ENCODE peak calls at places on chromosome 1, in ten cellular contexts. Y is prostate gland, X is spleen, L is IMR-90, M is uterus, Z is body of pancreas, B is adrenal gland, S is stomach, C is suprapubic skin, W is heart left ventricle. U is an unnamed sample.

GRCh38 chr1:15703562-15703961 is 19.4 kb downstream of the PLEKHM2 start:
- DNase-seq in X (no peak), W (peak), C (no peak), B (peak), Y (peak), S (peak), M (peak), L (peak), Z (peak), U (peak)

GRCh38 chr1:195791796-195792195 is 816.4 kb downstream of the KCNT2 start:
- DNase-seq in C (no peak), M (no peak), B (no peak), S (no peak), X (no peak), Z (no peak), L (no peak), Y (no peak), W (no peak), U (no peak)

GRCh38 chr1:25698252-25698651 is 81.7 kb downstream of the MAN1C1 start:
- DNase-seq in Y (no peak), W (no peak), C (no peak), S (no peak), Z (no peak), X (no peak), M (no peak), L (no peak), B (no peak), U (no peak)

GRCh38 chr1:168019407-168019806 is 82.5 kb upstream of the MPC2 start:
- DNase-seq in X (no peak), Y (no peak), Z (no peak), B (no peak), W (no peak), M (no peak), C (no peak), L (no peak), S (no peak), U (no peak)

GRCh38 chr1:196464545-196464944 is 143.7 kb downstream of the KCNT2 start:
- DNase-seq in L (peak), Y (no peak), Z (no peak), X (no peak), M (no peak), S (no peak), W (no peak), B (no peak), C (no peak), U (no peak)

GRCh38 chr1:110092991-110093390 is 19.3 kb upstream of the UBL4B start:
- DNase-seq in B (no peak), L (no peak), X (no peak), C (no peak), S (no peak), Z (no peak), W (no peak), M (no peak), Y (no peak), U (no peak)

GRCh38 chr1:52420713-52421112 is 16.3 kb downstream of the PRPF38A start:
- DNase-seq in C (no peak), S (no peak), L (no peak), M (no peak), X (no peak), Y (no peak), W (no peak), B (no peak), Z (no peak), U (no peak)

GRCh38 chr1:223670458-223671159 is 5.1 kb upstream of the CAPN8 start:
- DNase-seq in Y (no peak), M (no peak), W (no peak), Z (peak), L (peak), X (no peak), S (peak), B (peak), C (no peak), U (peak)

GRCh38 chr1:194114288-194114687 is 927.9 kb upstream of the B3GALT2 start:
- DNase-seq in Y (no peak), B (no peak), L (no peak), Z (no peak), X (peak), S (no peak), C (no peak), M (no peak), W (no peak), U (no peak)

GRCh38 chr1:23278717-23279116 is 61.4 kb upstream of the HTR1D start:
- DNase-seq in X (no peak), L (no peak), M (no peak), Z (no peak), S (no peak), Y (no peak), C (no peak), W (no peak), B (no peak), U (no peak)

GRCh38 chr1:92843046-92843423 is 11.2 kb downstream of the RPL5 start:
- DNase-seq in X (no peak), Y (no peak), W (no peak), B (no peak), L (no peak), C (no peak), M (no peak), Z (no peak), S (no peak), U (no peak)

GRCh38 chr1:11898831-11899467 is 27.3 kb downstream of the KIAA2013 start:
- DNase-seq in M (no peak), W (no peak), S (no peak), L (no peak), Z (no peak), C (no peak), X (no peak), Y (no peak), B (no peak), U (no peak)

GRCh38 chr1:162605225-162605927 is 26.9 kb upstream of the DDR2 start:
- DNase-seq in Z (no peak), W (no peak), C (no peak), M (no peak), B (no peak), S (no peak), X (no peak), L (peak), Y (no peak), U (peak)

GRCh38 chr1:116722016-116722838 is 32.0 kb upstream of the CD2 start:
- DNase-seq in Y (no peak), X (no peak), C (no peak), M (no peak), S (no peak), B (no peak), Z (no peak), W (no peak), L (no peak), U (no peak)

GRCh38 chr1:25049190-25049589 is 119.1 kb upstream of the RUNX3 start:
- DNase-seq in B (no peak), Z (no peak), M (no peak), L (no peak), Y (no peak), W (no peak), C (no peak), S (no peak), X (no peak), U (no peak)

GRCh38 chr1:237411621-237412020 is 369.6 kb downstream of the RYR2 start:
- DNase-seq in Y (no peak), Z (no peak), C (no peak), M (no peak), S (no peak), X (no peak), B (no peak), L (no peak), W (no peak), U (no peak)

GRCh38 chr1:228734881-228735801 is at the start of gene RHOU:
- DNase-seq in C (peak), L (peak), S (peak), Z (peak), Y (peak), W (peak), X (peak), B (peak), M (peak), U (peak)

GRCh38 chr1:228555074-228555989 is 68.2 kb downstream of the RNF187 start:
- DNase-seq in C (peak), B (no peak), W (no peak), M (no peak), Y (no peak), Z (peak), L (no peak), X (peak), S (no peak), U (peak)

GRCh38 chr1:185016880-185017279 is 28.5 kb upstream of the RNF2 start:
- DNase-seq in Y (no peak), M (no peak), C (no peak), B (no peak), Z (no peak), X (no peak), S (no peak), W (no peak), L (peak), U (no peak)

GRCh38 chr1:146012703-146013565 is 8.6 kb downstream of the HJV start:
- DNase-seq in W (peak), M (no peak), B (peak), Y (peak), L (peak), C (no peak), Z (peak), X (no peak), S (peak), U (peak)

GRCh38 chr1:31064685-31065309 is 720 bp downstream of the PUM1 start:
- DNase-seq in B (no peak), Z (peak), M (no peak), C (no peak), S (no peak), L (peak), X (peak), W (no peak), Y (no peak), U (no peak)

GRCh38 chr1:79074975-79075374 is 68.4 kb upstream of the ADGRL4 start:
- DNase-seq in B (no peak), C (no peak), W (no peak), Y (no peak), X (no peak), M (no peak), Z (no peak), S (no peak), L (no peak), U (no peak)

GRCh38 chr1:226597616-226598454 is 49.3 kb downstream of the STUM start:
- DNase-seq in B (no peak), W (no peak), Y (no peak), X (peak), L (no peak), C (no peak), S (no peak), M (no peak), Z (no peak), U (no peak)

GRCh38 chr1:198265073-198265661 is 108.4 kb downstream of the NEK7 start:
- DNase-seq in M (no peak), X (no peak), S (peak), B (no peak), L (peak), W (peak), Z (no peak), C (no peak), Y (no peak), U (no peak)

GRCh38 chr1:8202182-8202905 is 115.6 kb upstream of the SLC45A1 start:
- DNase-seq in Y (peak), L (peak), C (no peak), B (peak), M (peak), W (peak), X (peak), S (peak), Z (peak), U (peak)

GRCh38 chr1:14869197-14869596 is 270.7 kb downstream of the KAZN start:
- DNase-seq in S (no peak), L (peak), M (no peak), B (no peak), W (no peak), Z (no peak), Y (no peak), X (no peak), C (no peak), U (peak)

GRCh38 chr1:181033799-181034391 is at the start of gene MR1:
- DNase-seq in B (peak), C (no peak), Y (peak), X (no peak), L (peak), Z (peak), S (no peak), W (peak), M (no peak), U (peak)
- TF ChIP-seq POLR2A in B (peak), C (peak), Y (peak), X (no peak), L (no peak), Z (peak), S (no peak), W (no peak), M (peak), U (peak)

GRCh38 chr1:65001238-65001792 is 35.0 kb upstream of the JAK1 start:
- DNase-seq in Z (peak), M (peak), L (peak), B (peak), Y (no peak), C (peak), W (peak), S (peak), X (peak), U (peak)
- TF ChIP-seq POLR2A in Z (peak), M (peak), L (no peak), B (no peak), Y (no peak), C (peak), W (no peak), S (no peak), X (no peak), U (peak)

DNA sequence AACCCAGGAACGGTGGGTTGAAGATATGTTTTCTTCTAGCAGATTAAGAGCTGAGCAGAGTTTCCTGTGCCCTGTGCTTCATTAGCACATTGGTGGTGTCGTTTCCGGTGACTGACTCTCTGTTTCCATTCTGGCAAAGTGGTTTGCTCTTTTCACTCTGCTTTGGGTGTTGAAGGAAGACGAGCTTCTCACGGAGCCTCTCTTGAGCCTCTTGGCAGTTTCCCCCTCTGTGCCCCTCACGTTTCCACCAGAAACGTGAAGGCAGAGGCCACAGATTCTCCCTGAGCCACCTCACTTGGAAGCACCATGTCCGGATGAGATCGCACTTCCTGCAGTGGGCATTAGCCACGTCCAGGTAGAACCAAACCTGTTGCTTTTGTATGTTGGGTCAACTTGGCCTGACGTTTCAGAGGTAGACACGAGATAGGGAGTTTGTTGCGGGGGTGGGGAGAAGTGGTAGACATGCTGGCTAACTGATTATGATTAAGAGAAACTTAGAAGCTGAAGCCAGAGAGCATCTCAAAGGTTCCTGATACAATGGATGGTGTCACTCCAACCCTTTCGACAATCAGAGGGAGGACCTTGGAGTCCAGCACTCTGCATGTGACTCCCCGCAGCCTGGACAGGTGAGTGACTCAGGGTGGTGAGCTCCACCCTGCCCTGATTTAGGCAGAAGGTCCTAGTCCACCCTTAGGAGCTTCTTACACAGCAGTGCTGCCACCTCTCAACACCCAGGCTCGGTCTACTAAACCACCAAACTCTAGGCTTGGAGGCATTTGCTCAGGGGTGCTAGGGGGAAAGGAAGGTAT is at the start of gene LAX1:
- DNase-seq in M (no peak), C (no peak), X (no peak), Z (no peak), L (no peak), Y (no peak), B (no peak), S (peak), W (no peak), U (no peak)
- TF ChIP-seq POLR2A in M (no peak), C (peak), X (peak), Z (peak), L (no peak), Y (no peak), B (no peak), S (no peak), W (no peak), U (no peak)

DNA sequence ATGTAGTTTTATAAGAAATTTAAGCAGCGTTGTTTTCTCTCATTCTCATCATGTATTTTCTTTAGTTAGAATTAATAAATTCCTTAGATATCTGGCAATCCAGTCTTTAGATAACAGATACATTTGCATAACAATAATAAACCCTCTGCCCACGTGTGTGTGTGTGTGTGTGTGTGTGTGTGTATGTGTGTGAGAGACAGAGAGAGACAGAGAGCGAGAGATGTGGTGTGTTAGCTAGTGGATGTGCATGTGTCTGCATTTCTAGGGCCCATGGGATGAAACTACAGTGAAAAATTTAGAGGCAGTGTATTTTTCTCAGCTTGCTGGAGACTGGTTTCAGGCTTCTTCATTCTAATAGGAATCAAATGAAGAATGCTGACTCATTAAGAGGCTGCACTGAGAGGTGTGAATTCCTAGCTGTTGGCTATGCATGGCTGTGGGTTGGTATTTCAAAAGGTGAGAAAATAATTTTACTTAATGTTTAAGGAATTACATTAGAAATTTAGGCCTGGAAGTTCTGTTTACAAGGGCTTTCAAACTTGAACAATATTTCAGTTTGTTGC is 303.2 kb downstream of the LMX1A start:
- DNase-seq in B (no peak), Z (no peak), X (no peak), C (no peak), L (no peak), M (no peak), W (no peak), S (no peak), Y (no peak), U (no peak)
- TF ChIP-seq POLR2A in B (no peak), Z (no peak), X (no peak), C (no peak), L (no peak), M (no peak), W (no peak), S (no peak), Y (no peak), U (no peak)